ENCODE peak calls at places on chromosome 20, in four cellular contexts. S is HCT116, K is PC-9, P is GM23338. N is an unnamed sample.

GRCh38 chr20:36315545-36316351 is 9.6 kb downstream of the DLGAP4 start:
- DNase-seq in S (no peak), K (no peak), P (no peak), N (no peak)

GRCh38 chr20:43438578-43439316 is 18.9 kb upstream of the SRSF6 start:
- DNase-seq in S (no peak), K (no peak), P (no peak), N (no peak)

GRCh38 chr20:1127840-1128239 is 9.4 kb downstream of the PSMF1 start:
- DNase-seq in P (no peak), S (no peak), K (no peak), N (no peak)

GRCh38 chr20:11452326-11452725 is 465.4 kb upstream of the BTBD3 start:
- DNase-seq in P (no peak), S (no peak), K (no peak), N (no peak)

GRCh38 chr20:4256886-4257285 is 241.5 kb upstream of the RNF24 start:
- DNase-seq in P (no peak), S (no peak), K (no peak), N (no peak)

GRCh38 chr20:52279667-52280180 is 88.1 kb upstream of the ZFP64 start:
- DNase-seq in P (no peak), K (no peak), S (no peak), N (no peak)

GRCh38 chr20:41436679-41437078 is 70.1 kb upstream of the EMILIN3 start:
- DNase-seq in P (no peak), K (no peak), S (no peak), N (no peak)

GRCh38 chr20:19271879-19272651 is 59.6 kb downstream of the SLC24A3 start:
- DNase-seq in K (no peak), S (no peak), P (no peak), N (no peak)

GRCh38 chr20:19466204-19466928 is 253.9 kb downstream of the SLC24A3 start:
- DNase-seq in K (no peak), P (no peak), S (no peak), N (no peak)

GRCh38 chr20:23320317-23320716 is 30.3 kb upstream of the NXT1 start:
- DNase-seq in K (no peak), P (peak; percentile 47), S (peak; percentile 26), N (no peak)

GRCh38 chr20:36836591-36837329 is 39.2 kb upstream of the TLDC2 start:
- DNase-seq in S (peak; percentile 68), K (peak; percentile 45), P (peak; percentile 96), N (peak; percentile 81)

GRCh38 chr20:41769650-41770049 is 151.5 kb upstream of the CHD6 start:
- DNase-seq in P (peak; percentile 74), K (no peak), S (no peak), N (no peak)

GRCh38 chr20:32820000-32820697 is 395 bp downstream of the MAPRE1 start:
- DNase-seq in P (peak; percentile 96), K (no peak), S (peak; percentile 15), N (peak; percentile 92)

GRCh38 chr20:31719644-31720485 is 2.8 kb downstream of the BCL2L1 start:
- DNase-seq in P (peak; percentile 90), S (no peak), K (peak; percentile 82), N (no peak)

GRCh38 chr20:61566691-61567090 is 314.6 kb downstream of the CDH4 start:
- DNase-seq in P (no peak), S (no peak), K (no peak), N (no peak)

GRCh38 chr20:52312131-52312729 is 120.7 kb upstream of the ZFP64 start:
- DNase-seq in K (peak; percentile 35), P (peak; percentile 80), S (peak; percentile 54), N (peak; percentile 65)

GRCh38 chr20:18972251-18972876 is 158.8 kb downstream of the SCP2D1 start:
- DNase-seq in K (no peak), S (no peak), P (peak; percentile 42), N (no peak)

GRCh38 chr20:5073154-5074049 is 46.4 kb downstream of the PCNA start:
- DNase-seq in P (peak; percentile 34), S (peak; percentile 69), K (peak; percentile 99), N (peak; percentile 56)

GRCh38 chr20:31740208-31740607 is 1.1 kb downstream of the TPX2 start:
- DNase-seq in S (no peak), K (no peak), P (no peak), N (no peak)

GRCh38 chr20:36644032-36644712 is 1.8 kb downstream of the SLA2 start:
- DNase-seq in S (no peak), K (no peak), P (no peak), N (no peak)

GRCh38 chr20:24100370-24101011 is 111.9 kb upstream of the GGTLC1 start:
- DNase-seq in K (peak; percentile 70), S (peak; percentile 18), P (peak; percentile 63), N (peak; percentile 55)

GRCh38 chr20:63750807-63751470 is 11.4 kb downstream of the SLC2A4RG start:
- DNase-seq in S (no peak), P (peak; percentile 57), K (no peak), N (no peak)

GRCh38 chr20:57498425-57499400 is 26.2 kb downstream of the CTCFL start:
- DNase-seq in K (peak; percentile 27), S (peak; percentile 19), P (peak; percentile 73), N (peak; percentile 59)

GRCh38 chr20:60211618-60212463 is 253.6 kb downstream of the CDH26 start:
- DNase-seq in P (no peak), S (no peak), K (no peak), N (no peak)

GRCh38 chr20:60206259-60206658 is 248.0 kb downstream of the CDH26 start:
- DNase-seq in S (peak; percentile 2), P (peak; percentile 49), K (no peak), N (no peak)

GRCh38 chr20:60212695-60213094 is 254.5 kb downstream of the CDH26 start:
- DNase-seq in K (no peak), S (no peak), P (no peak), N (no peak)

GRCh38 chr20:60210779-60211617 is 252.8 kb downstream of the CDH26 start:
- DNase-seq in P (peak; percentile 65), S (peak; percentile 23), K (peak; percentile 54), N (peak; percentile 68)

GRCh38 chr20:60209048-60209447 is 250.8 kb downstream of the CDH26 start:
- DNase-seq in P (no peak), S (no peak), K (no peak), N (no peak)
- TF ChIP-seq CTCF in P (no peak), S (no peak), K (no peak), N (no peak)

DNA sequence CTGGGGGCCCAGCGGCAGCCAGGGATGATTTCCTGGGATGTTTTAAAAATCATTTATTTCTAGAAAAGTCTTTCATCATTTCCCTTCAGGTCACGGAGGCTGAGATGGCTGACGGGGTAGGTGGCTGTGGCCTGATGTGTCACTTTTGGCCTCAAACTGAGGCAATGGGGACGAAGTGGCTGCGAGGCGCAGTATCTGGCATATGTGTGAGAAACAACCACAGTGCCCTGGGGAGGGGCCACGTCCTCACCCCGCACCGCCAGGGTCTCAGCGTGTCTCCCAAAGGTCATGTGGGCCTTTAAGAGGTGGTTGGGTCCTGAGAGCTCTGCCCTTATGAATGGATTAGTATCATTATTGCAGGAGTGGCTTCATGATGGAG is 120.0 kb downstream of the CEBPB start:
- DNase-seq in K (no peak), P (no peak), S (no peak), N (no peak)
- H3K4me1 ChIP-seq in K (peaks cover 98% of the 10 kb centered on the region), P (peaks cover 10% of the 10 kb centered on the region), S (peaks cover 29% of the 10 kb centered on the region), N (peaks cover 27% of the 10 kb centered on the region)

GRCh38 chr20:25250508-25250907 is 2.6 kb downstream of the PYGB start:
- DNase-seq in S (no peak), K (no peak), P (no peak), N (no peak)
- H3K4me3 ChIP-seq in S (no peak overlapping the region), K (peak overlapping the region; percentile 96), P (no peak overlapping the region), N (no peak overlapping the region)

DNA sequence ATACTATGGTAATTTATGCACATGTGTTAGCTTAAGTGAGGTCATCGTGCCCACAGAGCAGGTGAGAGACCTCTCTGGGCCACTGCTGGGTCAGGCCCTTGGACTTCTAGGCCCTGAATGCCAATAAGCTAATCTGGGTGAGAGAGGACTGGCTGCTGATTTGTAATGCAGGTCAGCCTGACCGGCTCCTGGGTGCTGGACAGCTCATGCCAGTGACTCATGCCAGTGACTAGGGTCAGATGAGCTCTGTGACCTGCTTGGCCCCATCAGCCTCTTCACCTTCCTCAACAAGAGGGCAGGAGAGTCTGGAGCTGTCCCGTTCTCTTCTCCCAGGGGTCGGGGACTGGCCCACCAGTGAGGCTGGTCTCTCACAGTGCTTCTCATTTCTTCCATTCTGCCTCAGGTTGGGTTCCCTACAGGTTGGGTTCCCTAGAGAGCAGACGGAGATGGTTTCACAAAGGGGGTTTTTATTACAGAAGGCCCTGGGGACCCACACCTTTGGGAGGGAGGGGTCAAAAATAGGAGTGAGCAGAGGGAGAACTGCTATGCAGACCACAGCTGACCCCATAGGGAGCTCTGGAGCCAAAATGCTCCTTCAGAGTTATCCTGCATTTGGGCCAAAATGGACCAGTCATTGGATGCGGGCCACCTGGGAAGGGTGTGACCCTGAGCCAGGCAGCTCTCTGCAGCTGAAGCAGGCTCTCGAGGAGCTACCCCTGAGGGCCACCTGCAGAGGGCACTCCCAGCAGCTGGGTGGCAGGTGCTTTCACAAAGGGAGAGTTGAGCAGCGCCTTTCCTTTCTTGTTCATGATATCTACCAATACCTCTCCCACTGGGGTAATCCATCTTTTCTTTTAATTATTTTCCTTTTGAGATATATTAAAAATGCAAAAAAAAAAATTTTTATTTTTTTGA is 2.2 kb upstream of the OXT start:
- DNase-seq in S (no peak), P (peak; percentile 59), K (peak; percentile 67), N (no peak)
- TF ChIP-seq CTCF in S (peak; percentile 41), P (peak; percentile 48), K (no peak), N (peak; percentile 28)

GRCh38 chr20:59891581-59891980 is 41.9 kb downstream of the SYCP2 start:
- DNase-seq in P (no peak), K (no peak), S (no peak), N (no peak)
- H3K4me1 ChIP-seq in P (no peaks in the 10 kb centered on the region), K (no peaks in the 10 kb centered on the region), S (no peaks in the 10 kb centered on the region), N (no peaks in the 10 kb centered on the region)

DNA sequence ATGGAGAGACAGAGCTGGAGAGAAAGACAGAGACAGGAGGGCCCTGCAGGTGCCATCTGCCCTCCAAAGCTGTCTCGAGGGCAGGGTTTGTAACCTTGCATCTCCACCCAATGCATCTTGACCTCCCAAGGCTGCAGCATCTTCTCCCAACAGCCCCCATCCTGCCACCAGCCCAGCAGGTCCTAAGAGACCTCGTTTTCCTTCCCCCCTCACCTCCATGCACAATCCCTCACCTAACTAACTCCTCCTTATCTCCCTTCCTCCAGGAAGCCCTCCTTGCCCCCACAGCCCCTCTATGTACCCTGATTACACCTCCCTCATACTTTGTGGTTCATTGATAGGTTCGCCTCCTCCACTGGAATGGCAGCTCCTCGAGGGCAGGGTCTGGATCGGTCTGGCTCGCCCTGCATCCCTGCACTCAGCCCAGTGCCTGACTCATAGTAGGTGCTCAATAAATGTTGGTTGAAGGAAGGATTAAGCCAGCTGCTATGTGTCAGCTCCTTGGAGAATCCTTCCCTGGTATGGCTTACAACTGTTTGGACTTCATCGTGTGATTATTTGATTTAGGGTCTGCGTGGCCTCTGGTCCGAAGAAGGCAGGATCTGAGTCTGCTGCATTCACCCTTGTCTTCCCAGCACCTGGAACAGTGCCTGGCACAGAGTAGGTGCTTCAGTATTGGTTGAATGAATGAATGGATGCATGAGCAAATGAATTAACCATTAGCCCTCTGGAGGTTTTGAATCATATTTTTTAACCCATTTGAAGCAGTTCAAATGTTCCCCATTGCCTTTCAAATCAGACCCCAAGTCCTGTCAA is 105.6 kb upstream of the PTPN1 start:
- DNase-seq in P (no peak), S (no peak), K (no peak), N (no peak)
- H3K4me3 ChIP-seq in P (no peak overlapping the region), S (no peak overlapping the region), K (no peak overlapping the region), N (no peak overlapping the region)